ENCODE peak calls at places on chromosomes 16 and 17, in four cellular contexts. F, B, S and G are unnamed samples.
A peak's percentile ranks its signal among the peaks of the same experiment; 100 is the strongest.

GRCh38 chr17:80804466-80804865 is 187.2 kb upstream of the CHMP6 start:
- DNase-seq in S (no peak), B (no peak), F (no peak), G (no peak)

GRCh38 chr17:81566461-81567126 is 14.4 kb upstream of the FAAP100 start:
- DNase-seq in S (peak; percentile 82), B (peak; percentile 20), F (no peak), G (peak; percentile 77)

GRCh38 chr17:76826290-76827138 is 41.7 kb upstream of the MGAT5B start:
- DNase-seq in S (no peak), F (no peak), B (no peak), G (no peak)

GRCh38 chr17:66787914-66788313 is 47.0 kb upstream of the CACNG5 start:
- DNase-seq in B (no peak), F (no peak), S (no peak), G (no peak)

GRCh38 chr16:77499373-77500285 is 64.8 kb upstream of the ADAMTS18 start:
- DNase-seq in F (no peak), S (no peak), B (no peak), G (no peak)

GRCh38 chr16:85930321-85930720 is 31.4 kb downstream of the IRF8 start:
- DNase-seq in S (no peak), B (no peak), F (no peak), G (no peak)

GRCh38 chr17:7843536-7844291 is 9.7 kb downstream of the KDM6B start:
- DNase-seq in F (peak; percentile 85), S (peak; percentile 44), B (peak; percentile 90), G (peak; percentile 55)

GRCh38 chr17:70217571-70217970 is 48.2 kb downstream of the KCNJ2 start:
- DNase-seq in F (no peak), S (no peak), B (no peak), G (no peak)

GRCh38 chr17:82845163-82845807 is 5.5 kb upstream of the ZNF750 start:
- DNase-seq in B (no peak), S (no peak), F (no peak), G (no peak)

GRCh38 chr17:12522743-12523181 is 142.9 kb upstream of the MYOCD start:
- DNase-seq in B (peak; percentile 97), S (no peak), F (no peak), G (no peak)

GRCh38 chr17:81301195-81302144 is 6.4 kb upstream of the SLC38A10 start:
- DNase-seq in B (no peak), S (no peak), F (no peak), G (no peak)

GRCh38 chr17:1045456-1045855 is 48.5 kb downstream of the TIMM22 start:
- DNase-seq in S (no peak), B (no peak), F (no peak), G (no peak)

GRCh38 chr17:49676276-49676868 is 1.5 kb downstream of the SPOP start:
- DNase-seq in S (no peak), B (no peak), F (peak; percentile 35), G (no peak)

GRCh38 chr17:80189611-80190010 is 19.8 kb downstream of the CARD14 start:
- DNase-seq in F (no peak), S (no peak), B (no peak), G (no peak)

GRCh38 chr16:66473654-66474519 is 46.8 kb downstream of the BEAN1 start:
- DNase-seq in F (no peak), S (no peak), B (no peak), G (no peak)

GRCh38 chr16:8867483-8868271 is 1.1 kb downstream of the CARHSP1 start:
- DNase-seq in F (peak; percentile 41), B (no peak), S (peak; percentile 21), G (no peak)